ENCODE peak calls at places on chromosomes 11 and 22, in seven cellular contexts. One of them, this sample, is unnamed.
A peak's percentile ranks its signal among the peaks of the same experiment; 100 is the strongest.

GRCh38 chr11:120424970-120425332 is 86.6 kb upstream of the GRIK4 start:
- DNase-seq in endodermal cell: no peak
- DNase-seq in endothelial cell of umbilical vein: no peak
- DNase-seq in heart left ventricle: no peak
- DNase-seq in HCT116: no peak
- DNase-seq in tibial artery: no peak
- DNase-seq in GM23248: no peak
- DNase-seq in this sample: peak; percentile 80

GRCh38 chr11:104799251-104799650 is 99.0 kb downstream of the CASP12 start:
- DNase-seq in tibial artery: no peak
- DNase-seq in GM23248: no peak
- DNase-seq in endothelial cell of umbilical vein: no peak
- DNase-seq in endodermal cell: no peak
- DNase-seq in heart left ventricle: no peak
- DNase-seq in HCT116: no peak
- DNase-seq in this sample: peak; percentile 2

GRCh38 chr11:1130276-1131032 is 27.3 kb upstream of the MUC5AC start:
- DNase-seq in tibial artery: peak; percentile 11
- DNase-seq in HCT116: no peak
- DNase-seq in endothelial cell of umbilical vein: no peak
- DNase-seq in endodermal cell: peak; percentile 42
- DNase-seq in GM23248: no peak
- DNase-seq in heart left ventricle: no peak
- DNase-seq in this sample: no peak

GRCh38 chr11:61061081-61061826 is 41.0 kb upstream of the CD5 start:
- DNase-seq in endothelial cell of umbilical vein: no peak
- DNase-seq in GM23248: peak; percentile 49
- DNase-seq in HCT116: peak; percentile 6
- DNase-seq in heart left ventricle: no peak
- DNase-seq in tibial artery: no peak
- DNase-seq in endodermal cell: peak; percentile 36
- DNase-seq in this sample: no peak

GRCh38 chr22:46336119-46337078 is 885 bp downstream of the TRMU start:
- DNase-seq in endothelial cell of umbilical vein: peak; percentile 43
- DNase-seq in HCT116: no peak
- DNase-seq in GM23248: peak; percentile 59
- DNase-seq in endodermal cell: peak; percentile 73
- DNase-seq in heart left ventricle: peak; percentile 67
- DNase-seq in tibial artery: no peak
- DNase-seq in this sample: peak; percentile 38

GRCh38 chr11:47467372-47467771 is 18.4 kb upstream of the RAPSN start:
- DNase-seq in heart left ventricle: no peak
- DNase-seq in endodermal cell: peak; percentile 51
- DNase-seq in GM23248: no peak
- DNase-seq in HCT116: no peak
- DNase-seq in endothelial cell of umbilical vein: no peak
- DNase-seq in tibial artery: no peak
- DNase-seq in this sample: peak; percentile 48

GRCh38 chr11:10366568-10367331 is 61.9 kb downstream of the ADM start:
- DNase-seq in endothelial cell of umbilical vein: peak; percentile 94
- DNase-seq in tibial artery: peak; percentile 90
- DNase-seq in GM23248: peak; percentile 92
- DNase-seq in HCT116: peak; percentile 92
- DNase-seq in heart left ventricle: peak; percentile 72
- DNase-seq in endodermal cell: peak; percentile 96
- DNase-seq in this sample: peak; percentile 85

GRCh38 chr11:60396790-60397189 is 531 bp downstream of the MS4A14 start:
- DNase-seq in HCT116: no peak
- DNase-seq in endothelial cell of umbilical vein: no peak
- DNase-seq in heart left ventricle: no peak
- DNase-seq in tibial artery: peak; percentile 31
- DNase-seq in endodermal cell: no peak
- DNase-seq in GM23248: no peak
- DNase-seq in this sample: no peak

GRCh38 chr11:29448246-29448877 is 568.5 kb downstream of the KCNA4 start:
- DNase-seq in heart left ventricle: no peak
- DNase-seq in tibial artery: no peak
- DNase-seq in endodermal cell: peak; percentile 59
- DNase-seq in GM23248: peak; percentile 65
- DNase-seq in HCT116: peak; percentile 2
- DNase-seq in endothelial cell of umbilical vein: peak; percentile 54
- DNase-seq in this sample: no peak

GRCh38 chr11:765025-765801 is 12.1 kb downstream of the GATD1 start:
- DNase-seq in HCT116: peak; percentile 47
- DNase-seq in endothelial cell of umbilical vein: peak; percentile 53
- DNase-seq in tibial artery: no peak
- DNase-seq in GM23248: peak; percentile 66
- DNase-seq in endodermal cell: peak; percentile 92
- DNase-seq in heart left ventricle: no peak
- DNase-seq in this sample: peak; percentile 54

DNA sequence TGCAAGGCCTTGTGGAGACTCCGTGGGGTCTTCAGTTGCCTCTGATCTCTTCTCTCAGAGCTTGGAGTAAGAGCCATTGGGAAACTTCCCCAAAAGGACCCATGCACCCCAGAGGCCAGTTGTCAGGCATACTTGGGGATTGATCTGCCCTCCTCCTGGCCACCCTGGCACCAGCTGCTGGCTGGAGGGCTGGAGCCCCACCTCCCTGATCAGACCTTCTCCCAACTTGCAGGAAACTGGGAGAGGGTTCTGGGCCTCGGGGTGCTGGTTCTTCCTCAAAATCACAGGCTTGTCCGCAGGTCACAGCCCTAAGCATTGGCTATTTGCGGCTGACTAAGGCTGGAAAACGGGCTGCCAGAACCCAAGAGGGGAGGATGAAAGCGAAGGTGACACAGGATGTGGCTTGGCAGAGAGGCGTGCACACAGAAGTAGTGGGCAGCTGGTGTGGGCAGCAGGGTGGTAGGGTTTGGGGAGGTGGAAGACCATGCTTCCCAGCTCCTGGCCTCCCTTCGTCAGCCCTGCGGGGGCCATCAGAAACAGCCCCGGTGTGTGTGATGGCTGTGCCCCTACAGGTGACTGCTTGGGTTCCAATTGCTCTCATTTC is 1.3 kb upstream of the DGKZ start:
- DNase-seq in endodermal cell: no peak
- DNase-seq in tibial artery: no peak
- DNase-seq in endothelial cell of umbilical vein: no peak
- DNase-seq in GM23248: no peak
- DNase-seq in HCT116: no peak
- DNase-seq in heart left ventricle: no peak
- DNase-seq in this sample: no peak
- H3K4me1 ChIP-seq in endodermal cell: peaks cover 16% of the 10 kb centered on the region
- H3K4me1 ChIP-seq in tibial artery: peaks cover 40% of the 10 kb centered on the region
- H3K4me1 ChIP-seq in endothelial cell of umbilical vein: peaks cover 46% of the 10 kb centered on the region
- H3K4me1 ChIP-seq in GM23248: peaks cover 9% of the 10 kb centered on the region
- H3K4me1 ChIP-seq in HCT116: peaks cover 14% of the 10 kb centered on the region
- H3K4me1 ChIP-seq in heart left ventricle: peaks cover 73% of the 10 kb centered on the region
- H3K4me1 ChIP-seq in this sample: peaks cover 2% of the 10 kb centered on the region

DNA sequence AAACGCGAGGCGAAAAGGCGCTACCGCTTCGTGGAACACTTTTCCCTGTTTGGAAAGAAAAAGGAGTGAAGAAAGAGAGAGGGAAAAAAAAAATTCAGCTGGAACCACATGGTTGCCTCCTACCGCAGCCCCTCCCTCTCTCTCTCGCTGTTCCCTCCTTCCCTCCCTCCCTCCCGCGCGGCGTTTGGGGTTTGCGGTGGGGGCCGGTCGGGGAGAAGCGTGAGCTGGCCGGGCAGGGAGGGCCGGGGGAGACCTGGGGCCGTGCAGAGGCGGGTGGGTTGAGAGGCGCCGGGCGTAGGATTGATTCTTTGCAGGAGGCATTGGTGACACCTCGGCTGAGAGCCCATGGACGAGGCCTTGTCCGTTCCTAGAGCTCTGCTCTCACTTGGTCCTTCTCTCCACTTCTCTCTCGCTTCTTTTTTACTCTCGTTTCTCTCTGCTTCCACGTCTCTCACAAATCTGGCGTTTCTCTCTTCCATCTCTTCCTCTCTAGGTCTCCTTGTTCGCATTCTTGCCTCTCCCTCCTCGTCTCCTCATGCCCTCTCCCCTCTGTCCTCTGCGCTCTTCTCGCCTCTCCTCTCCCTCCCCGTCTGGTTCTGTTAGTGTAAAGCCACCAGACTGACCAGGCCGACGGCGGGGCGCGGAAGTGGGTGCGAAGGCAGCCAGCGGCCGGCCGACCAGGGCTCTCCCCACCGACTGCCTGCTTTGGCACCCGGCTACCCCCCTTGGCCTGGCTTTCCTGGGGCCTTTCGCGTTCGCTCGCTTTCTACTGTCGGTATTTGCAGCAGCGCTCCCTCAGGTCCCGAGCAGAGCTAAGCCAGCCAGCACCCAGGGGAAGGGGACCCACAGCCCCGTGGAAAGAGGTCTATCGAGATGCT is at the start of gene CLMP:
- DNase-seq in tibial artery: peak; percentile 58
- DNase-seq in GM23248: peak; percentile 89
- DNase-seq in endodermal cell: peak; percentile 88
- DNase-seq in endothelial cell of umbilical vein: no peak
- DNase-seq in heart left ventricle: peak; percentile 64
- DNase-seq in HCT116: no peak
- DNase-seq in this sample: no peak
- H3K27me3 ChIP-seq in tibial artery: no peaks in the 10 kb centered on the region
- H3K27me3 ChIP-seq in GM23248: no peaks in the 10 kb centered on the region
- H3K27me3 ChIP-seq in endodermal cell: no peaks in the 10 kb centered on the region
- H3K27me3 ChIP-seq in endothelial cell of umbilical vein: peaks cover 15% of the 10 kb centered on the region
- H3K27me3 ChIP-seq in heart left ventricle: peaks cover 58% of the 10 kb centered on the region
- H3K27me3 ChIP-seq in HCT116: peaks cover 5% of the 10 kb centered on the region
- H3K27me3 ChIP-seq in this sample: no peaks in the 10 kb centered on the region

GRCh38 chr11:6738590-6738989 is 33.2 kb downstream of the OR2AG2 start:
- DNase-seq in heart left ventricle: no peak
- DNase-seq in HCT116: no peak
- DNase-seq in GM23248: no peak
- DNase-seq in tibial artery: no peak
- DNase-seq in endodermal cell: no peak
- DNase-seq in endothelial cell of umbilical vein: no peak
- DNase-seq in this sample: no peak

GRCh38 chr11:6734616-6735015 is 37.2 kb downstream of the OR2AG2 start:
- DNase-seq in HCT116: no peak
- DNase-seq in heart left ventricle: no peak
- DNase-seq in endothelial cell of umbilical vein: no peak
- DNase-seq in endodermal cell: no peak
- DNase-seq in tibial artery: no peak
- DNase-seq in GM23248: no peak
- DNase-seq in this sample: no peak

GRCh38 chr11:6735306-6735705 is 36.5 kb downstream of the OR2AG2 start:
- DNase-seq in tibial artery: no peak
- DNase-seq in HCT116: no peak
- DNase-seq in heart left ventricle: no peak
- DNase-seq in endothelial cell of umbilical vein: peak; percentile 56
- DNase-seq in GM23248: peak; percentile 58
- DNase-seq in endodermal cell: no peak
- DNase-seq in this sample: no peak

GRCh38 chr11:6736495-6737121 is 35.2 kb downstream of the OR2AG2 start:
- DNase-seq in GM23248: peak; percentile 15
- DNase-seq in tibial artery: no peak
- DNase-seq in endodermal cell: no peak
- DNase-seq in heart left ventricle: no peak
- DNase-seq in HCT116: no peak
- DNase-seq in endothelial cell of umbilical vein: no peak
- DNase-seq in this sample: no peak

DNA sequence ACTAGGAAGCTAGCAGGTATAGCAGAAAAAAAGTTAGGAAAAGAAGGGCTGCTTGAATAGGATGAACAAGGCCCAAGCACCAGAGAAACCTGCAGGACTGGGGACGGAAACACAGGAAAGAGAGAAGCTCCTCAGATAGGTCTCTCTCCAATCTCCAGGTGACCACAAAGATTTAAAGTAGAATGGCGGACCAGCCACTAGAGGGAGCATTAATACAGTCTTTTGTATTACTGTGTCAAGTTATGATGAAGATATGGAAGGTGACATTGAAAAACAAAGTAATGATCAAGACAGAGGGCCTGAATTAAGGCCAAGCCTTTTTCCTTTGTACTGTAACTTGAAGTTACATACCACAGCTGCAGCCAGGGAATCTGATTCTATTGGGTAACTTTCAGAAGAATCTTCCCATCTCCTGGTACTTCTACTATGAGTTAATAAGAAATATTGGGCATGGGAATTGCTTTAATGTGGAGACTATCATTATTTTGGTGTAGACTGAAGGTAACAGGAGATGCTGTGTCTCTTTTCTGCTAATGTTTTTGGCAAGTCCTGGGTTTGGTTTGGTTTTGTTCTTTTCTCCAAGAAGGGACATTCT is 33.8 kb downstream of the OR2AG2 start:
- DNase-seq in heart left ventricle: no peak
- DNase-seq in endothelial cell of umbilical vein: peak; percentile 64
- DNase-seq in GM23248: peak; percentile 59
- DNase-seq in tibial artery: peak; percentile 24
- DNase-seq in endodermal cell: peak; percentile 75
- DNase-seq in HCT116: peak; percentile 43
- DNase-seq in this sample: peak; percentile 63
- H3K4me1 ChIP-seq in heart left ventricle: peaks cover 79% of the 10 kb centered on the region
- H3K4me1 ChIP-seq in endothelial cell of umbilical vein: peaks cover 12% of the 10 kb centered on the region
- H3K4me1 ChIP-seq in GM23248: peaks cover 7% of the 10 kb centered on the region
- H3K4me1 ChIP-seq in tibial artery: no peaks in the 10 kb centered on the region
- H3K4me1 ChIP-seq in endodermal cell: no peaks in the 10 kb centered on the region
- H3K4me1 ChIP-seq in HCT116: no peaks in the 10 kb centered on the region
- H3K4me1 ChIP-seq in this sample: no peaks in the 10 kb centered on the region

DNA sequence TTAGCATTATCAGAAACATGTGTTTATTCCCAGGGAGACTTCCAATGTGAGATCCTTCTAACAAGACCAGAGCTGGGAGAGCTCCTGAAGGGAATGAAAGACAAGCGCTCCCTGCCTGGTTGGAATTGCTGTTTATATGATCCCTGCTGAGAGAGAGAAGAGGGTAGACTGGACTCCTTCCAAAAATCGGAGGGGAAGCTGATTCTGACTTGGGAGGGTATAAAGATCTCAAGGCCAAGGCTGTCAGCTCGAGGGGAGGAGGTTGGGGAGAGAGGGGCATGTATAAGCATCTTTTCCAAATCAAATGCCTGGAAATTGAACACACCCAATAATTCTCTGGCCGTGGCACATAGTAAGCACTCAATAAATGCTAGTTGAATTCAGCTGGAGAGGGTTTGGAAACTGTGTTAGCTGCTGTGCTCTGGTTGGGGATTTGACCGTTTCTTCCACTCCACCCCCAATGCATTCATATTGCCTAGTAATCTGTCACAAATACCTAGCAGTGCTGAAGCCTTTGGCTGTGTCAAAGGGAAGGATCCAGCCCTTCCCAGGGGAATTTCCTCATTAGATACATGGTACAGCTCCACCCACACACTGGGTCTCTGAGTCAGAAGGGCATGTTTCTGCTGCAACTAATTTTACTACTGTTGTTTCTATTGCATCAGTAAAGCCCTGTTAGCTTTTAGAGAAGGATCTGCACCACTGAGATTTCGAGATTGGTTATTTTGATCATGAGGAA is 61.5 kb downstream of the CACNG2 start:
- DNase-seq in tibial artery: no peak
- DNase-seq in heart left ventricle: no peak
- DNase-seq in GM23248: peak; percentile 97
- DNase-seq in endodermal cell: no peak
- DNase-seq in endothelial cell of umbilical vein: no peak
- DNase-seq in HCT116: no peak
- DNase-seq in this sample: no peak
- H3K27me3 ChIP-seq in tibial artery: no peaks in the 10 kb centered on the region
- H3K27me3 ChIP-seq in heart left ventricle: peaks cover 43% of the 10 kb centered on the region
- H3K27me3 ChIP-seq in GM23248: peaks cover 59% of the 10 kb centered on the region
- H3K27me3 ChIP-seq in endodermal cell: peaks cover 36% of the 10 kb centered on the region
- H3K27me3 ChIP-seq in endothelial cell of umbilical vein: no peaks in the 10 kb centered on the region
- H3K27me3 ChIP-seq in HCT116: peaks cover 89% of the 10 kb centered on the region
- H3K27me3 ChIP-seq in this sample: peaks cover 2% of the 10 kb centered on the region